ENCODE peak calls at places on chromosomes 5 and 9, in seven cellular contexts. One of them, this sample, is unnamed.

GRCh38 chr5:137595680-137596079 is 96.6 kb upstream of the SPOCK1 start:
- DNase-seq in fibroblast of lung: no peak
- DNase-seq in cardiac fibroblast: no peak
- DNase-seq in PC-3: no peak
- DNase-seq in foreskin fibroblast: no peak
- DNase-seq in dorsolateral prefrontal cortex: peak
- DNase-seq in A549: no peak
- DNase-seq in this sample: no peak

GRCh38 chr9:101311759-101312420 is 72.9 kb downstream of the BAAT start:
- DNase-seq in PC-3: peak
- DNase-seq in A549: peak
- DNase-seq in foreskin fibroblast: peak
- DNase-seq in fibroblast of lung: peak
- DNase-seq in dorsolateral prefrontal cortex: no peak
- DNase-seq in cardiac fibroblast: peak
- DNase-seq in this sample: peak

GRCh38 chr5:135251099-135251498 is 147.9 kb downstream of the MACROH2A1 start:
- DNase-seq in cardiac fibroblast: no peak
- DNase-seq in fibroblast of lung: no peak
- DNase-seq in PC-3: no peak
- DNase-seq in foreskin fibroblast: no peak
- DNase-seq in A549: no peak
- DNase-seq in dorsolateral prefrontal cortex: no peak
- DNase-seq in this sample: no peak

GRCh38 chr5:115455241-115455640 is 89.3 kb downstream of the FEM1C start:
- DNase-seq in A549: peak
- DNase-seq in dorsolateral prefrontal cortex: no peak
- DNase-seq in PC-3: peak
- DNase-seq in foreskin fibroblast: peak
- DNase-seq in fibroblast of lung: peak
- DNase-seq in cardiac fibroblast: peak
- DNase-seq in this sample: peak

GRCh38 chr9:37550781-37551180 is 25.4 kb downstream of the FBXO10 start:
- DNase-seq in dorsolateral prefrontal cortex: no peak
- DNase-seq in PC-3: no peak
- DNase-seq in fibroblast of lung: peak
- DNase-seq in cardiac fibroblast: no peak
- DNase-seq in foreskin fibroblast: peak
- DNase-seq in A549: no peak
- DNase-seq in this sample: peak

GRCh38 chr5:165393839-165394238 is 1888.4 kb downstream of the MAT2B start:
- DNase-seq in dorsolateral prefrontal cortex: no peak
- DNase-seq in A549: no peak
- DNase-seq in foreskin fibroblast: no peak
- DNase-seq in PC-3: no peak
- DNase-seq in fibroblast of lung: no peak
- DNase-seq in cardiac fibroblast: no peak
- DNase-seq in this sample: no peak

GRCh38 chr9:116646661-116647514 is 40.2 kb upstream of the TRIM32 start:
- DNase-seq in fibroblast of lung: peak
- DNase-seq in A549: peak
- DNase-seq in cardiac fibroblast: peak
- DNase-seq in PC-3: peak
- DNase-seq in dorsolateral prefrontal cortex: no peak
- DNase-seq in foreskin fibroblast: peak
- DNase-seq in this sample: peak

GRCh38 chr5:155839251-155840037 is 487.5 kb upstream of the SGCD start:
- DNase-seq in foreskin fibroblast: no peak
- DNase-seq in dorsolateral prefrontal cortex: no peak
- DNase-seq in cardiac fibroblast: no peak
- DNase-seq in A549: peak
- DNase-seq in fibroblast of lung: peak
- DNase-seq in PC-3: no peak
- DNase-seq in this sample: no peak

GRCh38 chr9:37650873-37651768 is at the start of gene FRMPD1:
- DNase-seq in fibroblast of lung: peak
- DNase-seq in A549: peak
- DNase-seq in cardiac fibroblast: peak
- DNase-seq in PC-3: peak
- DNase-seq in dorsolateral prefrontal cortex: peak
- DNase-seq in foreskin fibroblast: peak
- DNase-seq in this sample: peak

GRCh38 chr5:56493751-56494150 is 260.6 kb upstream of the ANKRD55 start:
- DNase-seq in cardiac fibroblast: no peak
- DNase-seq in dorsolateral prefrontal cortex: no peak
- DNase-seq in foreskin fibroblast: no peak
- DNase-seq in A549: no peak
- DNase-seq in fibroblast of lung: no peak
- DNase-seq in PC-3: no peak
- DNase-seq in this sample: no peak

GRCh38 chr5:174505621-174506020 is 218.8 kb upstream of the MSX2 start:
- DNase-seq in PC-3: peak
- DNase-seq in fibroblast of lung: peak
- DNase-seq in cardiac fibroblast: peak
- DNase-seq in dorsolateral prefrontal cortex: no peak
- DNase-seq in A549: no peak
- DNase-seq in foreskin fibroblast: peak
- DNase-seq in this sample: peak

GRCh38 chr9:4967521-4967920 is 17.6 kb upstream of the JAK2 start:
- DNase-seq in PC-3: no peak
- DNase-seq in dorsolateral prefrontal cortex: no peak
- DNase-seq in cardiac fibroblast: peak
- DNase-seq in fibroblast of lung: no peak
- DNase-seq in A549: no peak
- DNase-seq in foreskin fibroblast: peak
- DNase-seq in this sample: peak

GRCh38 chr9:119453490-119453911 is 84.3 kb upstream of the BRINP1 start:
- DNase-seq in PC-3: no peak
- DNase-seq in dorsolateral prefrontal cortex: no peak
- DNase-seq in cardiac fibroblast: no peak
- DNase-seq in foreskin fibroblast: no peak
- DNase-seq in fibroblast of lung: no peak
- DNase-seq in A549: no peak
- DNase-seq in this sample: no peak

GRCh38 chr9:25562101-25562500 is 116.1 kb downstream of the TUSC1 start:
- DNase-seq in foreskin fibroblast: no peak
- DNase-seq in cardiac fibroblast: no peak
- DNase-seq in PC-3: no peak
- DNase-seq in fibroblast of lung: no peak
- DNase-seq in A549: no peak
- DNase-seq in dorsolateral prefrontal cortex: no peak
- DNase-seq in this sample: no peak
- TF ChIP-seq CTCF in foreskin fibroblast: no peak
- TF ChIP-seq CTCF in cardiac fibroblast: no peak
- TF ChIP-seq CTCF in PC-3: no peak
- TF ChIP-seq CTCF in fibroblast of lung: no peak
- TF ChIP-seq CTCF in A549: no peak
- TF ChIP-seq CTCF in dorsolateral prefrontal cortex: no peak
- TF ChIP-seq CTCF in this sample: no peak

GRCh38 chr5:52668544-52669185 is 119.1 kb upstream of the ITGA1 start:
- DNase-seq in foreskin fibroblast: no peak
- DNase-seq in PC-3: no peak
- DNase-seq in dorsolateral prefrontal cortex: no peak
- DNase-seq in cardiac fibroblast: no peak
- DNase-seq in fibroblast of lung: no peak
- DNase-seq in A549: peak
- DNase-seq in this sample: no peak
- H3K4me3 ChIP-seq in foreskin fibroblast: no peak
- H3K4me3 ChIP-seq in PC-3: no peak
- H3K4me3 ChIP-seq in dorsolateral prefrontal cortex: peak
- H3K4me3 ChIP-seq in cardiac fibroblast: no peak
- H3K4me3 ChIP-seq in fibroblast of lung: no peak
- H3K4me3 ChIP-seq in A549: no peak
- H3K4me3 ChIP-seq in this sample: no peak

GRCh38 chr9:98117984-98118639 is 910 bp downstream of the TRIM14 start:
- DNase-seq in A549: peak
- DNase-seq in dorsolateral prefrontal cortex: no peak
- DNase-seq in foreskin fibroblast: peak
- DNase-seq in fibroblast of lung: peak
- DNase-seq in PC-3: peak
- DNase-seq in cardiac fibroblast: peak
- DNase-seq in this sample: peak
- TF ChIP-seq CTCF in A549: peak
- TF ChIP-seq CTCF in dorsolateral prefrontal cortex: no peak
- TF ChIP-seq CTCF in foreskin fibroblast: peak
- TF ChIP-seq CTCF in fibroblast of lung: no peak
- TF ChIP-seq CTCF in PC-3: peak
- TF ChIP-seq CTCF in cardiac fibroblast: no peak
- TF ChIP-seq CTCF in this sample: peak

GRCh38 chr5:169979871-169980270 is 424 bp downstream of the INSYN2B start:
- DNase-seq in PC-3: no peak
- DNase-seq in fibroblast of lung: peak
- DNase-seq in A549: no peak
- DNase-seq in foreskin fibroblast: peak
- DNase-seq in dorsolateral prefrontal cortex: no peak
- DNase-seq in cardiac fibroblast: peak
- DNase-seq in this sample: peak
- H3K4me3 ChIP-seq in PC-3: peak
- H3K4me3 ChIP-seq in fibroblast of lung: peak
- H3K4me3 ChIP-seq in A549: peak
- H3K4me3 ChIP-seq in foreskin fibroblast: peak
- H3K4me3 ChIP-seq in dorsolateral prefrontal cortex: peak
- H3K4me3 ChIP-seq in cardiac fibroblast: peak
- H3K4me3 ChIP-seq in this sample: peak

DNA sequence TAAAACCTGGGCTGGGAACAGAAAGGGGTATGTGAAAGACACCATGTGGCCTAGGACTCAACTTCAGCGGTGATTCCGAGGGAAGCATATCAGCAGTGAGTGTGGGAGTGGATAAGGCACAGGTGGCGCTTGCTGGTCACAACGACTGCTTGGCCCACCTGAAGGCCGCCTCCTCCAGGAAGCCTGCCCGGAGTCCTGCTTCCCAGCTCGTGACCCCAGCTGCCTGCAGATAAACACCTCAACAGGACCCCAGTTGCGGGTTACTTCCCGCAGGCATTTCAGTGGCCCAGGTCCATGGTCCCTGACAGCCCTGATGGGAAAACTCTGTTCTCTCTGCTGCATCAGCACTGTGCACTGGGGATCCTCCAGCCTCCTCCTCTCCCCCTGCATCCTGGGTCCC is 51.7 kb upstream of the FCN1 start:
- DNase-seq in fibroblast of lung: no peak
- DNase-seq in foreskin fibroblast: no peak
- DNase-seq in A549: no peak
- DNase-seq in PC-3: no peak
- DNase-seq in cardiac fibroblast: no peak
- DNase-seq in dorsolateral prefrontal cortex: no peak
- DNase-seq in this sample: no peak
- TF ChIP-seq CTCF in fibroblast of lung: no peak
- TF ChIP-seq CTCF in foreskin fibroblast: no peak
- TF ChIP-seq CTCF in A549: no peak
- TF ChIP-seq CTCF in PC-3: no peak
- TF ChIP-seq CTCF in cardiac fibroblast: no peak
- TF ChIP-seq CTCF in dorsolateral prefrontal cortex: no peak
- TF ChIP-seq CTCF in this sample: no peak

DNA sequence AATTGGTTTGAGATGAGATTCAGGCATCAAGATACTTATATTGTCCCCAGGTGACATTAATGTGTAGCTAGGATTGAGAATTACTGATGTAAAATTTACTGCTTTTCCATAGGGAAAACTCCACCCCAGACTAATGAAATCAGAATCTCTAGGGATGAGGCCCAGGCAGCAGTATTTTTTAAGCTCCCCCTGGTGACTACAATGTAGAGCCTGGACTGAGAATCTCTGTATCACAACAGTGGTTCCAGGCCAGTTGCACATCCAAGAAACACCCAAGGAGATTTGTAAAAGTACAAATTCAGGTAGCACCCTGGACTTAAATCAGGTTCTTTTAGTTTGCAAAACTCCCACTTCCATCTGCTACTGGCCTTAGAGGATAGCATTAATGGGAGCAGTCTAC is 185.7 kb downstream of the MARCHF11 start:
- DNase-seq in cardiac fibroblast: peak
- DNase-seq in fibroblast of lung: peak
- DNase-seq in foreskin fibroblast: peak
- DNase-seq in A549: no peak
- DNase-seq in dorsolateral prefrontal cortex: no peak
- DNase-seq in PC-3: no peak
- DNase-seq in this sample: peak
- H3K4me3 ChIP-seq in cardiac fibroblast: no peak
- H3K4me3 ChIP-seq in fibroblast of lung: no peak
- H3K4me3 ChIP-seq in foreskin fibroblast: no peak
- H3K4me3 ChIP-seq in A549: no peak
- H3K4me3 ChIP-seq in dorsolateral prefrontal cortex: no peak
- H3K4me3 ChIP-seq in PC-3: no peak
- H3K4me3 ChIP-seq in this sample: no peak

DNA sequence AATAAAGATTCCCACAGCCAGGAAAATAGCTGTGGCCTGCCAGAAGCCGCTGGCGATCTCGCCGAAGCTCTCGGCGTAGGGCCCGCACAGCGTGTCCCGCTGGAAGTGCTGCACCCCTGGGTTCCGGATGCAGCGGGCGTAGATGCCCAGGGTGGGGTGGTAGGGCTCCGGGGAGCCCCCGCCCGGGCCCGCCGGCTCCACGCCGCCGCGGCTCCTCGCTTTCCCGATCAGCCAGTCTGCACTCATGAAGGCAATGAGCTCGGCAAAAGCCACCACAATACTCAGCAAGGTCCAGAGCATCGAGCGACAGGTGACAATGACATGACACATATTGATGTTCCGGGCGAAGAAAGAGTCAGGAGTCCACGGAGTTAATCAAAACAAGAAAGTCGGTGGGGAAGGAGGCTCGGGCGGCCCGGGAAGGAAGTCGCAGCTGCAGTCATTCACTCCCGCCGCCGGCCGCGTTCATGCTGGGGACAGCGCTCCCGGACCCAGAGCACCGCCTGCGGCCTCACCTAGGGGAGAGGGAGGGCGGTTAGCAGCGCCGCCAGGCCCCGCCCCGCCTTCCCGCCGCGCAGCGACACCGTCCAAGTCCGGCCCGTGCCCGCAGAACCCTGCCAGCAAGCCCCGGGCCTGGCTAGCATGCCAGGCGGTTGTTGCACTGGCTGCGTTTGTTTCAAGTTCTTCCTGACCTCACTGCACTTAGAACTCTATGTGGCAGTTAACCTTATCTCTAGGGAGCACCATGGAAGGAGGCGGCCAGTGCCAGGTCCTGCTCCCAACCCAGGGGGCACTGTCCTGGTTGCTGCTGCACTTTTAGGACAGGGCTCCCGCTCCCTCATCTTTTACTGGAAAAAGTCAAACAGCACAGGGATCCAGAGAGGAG is 138.4 kb downstream of the LHFPL2 start:
- DNase-seq in cardiac fibroblast: no peak
- DNase-seq in A549: no peak
- DNase-seq in PC-3: peak
- DNase-seq in fibroblast of lung: no peak
- DNase-seq in foreskin fibroblast: peak
- DNase-seq in dorsolateral prefrontal cortex: peak
- DNase-seq in this sample: no peak
- TF ChIP-seq CTCF in cardiac fibroblast: no peak
- TF ChIP-seq CTCF in A549: no peak
- TF ChIP-seq CTCF in PC-3: peak
- TF ChIP-seq CTCF in fibroblast of lung: peak
- TF ChIP-seq CTCF in foreskin fibroblast: no peak
- TF ChIP-seq CTCF in dorsolateral prefrontal cortex: no peak
- TF ChIP-seq CTCF in this sample: peak